ENCODE peak calls at places on chromosome 3, in nine cellular contexts. D is right cardiac atrium; R is stimulated activated CD4-positive, alpha-beta T cell treated with anti-CD3 and anti-CD28 coated beads, Interleukin-1b, Interleukin-23, amount 100 ng/mL, for 24 hours; I is stimulated activated CD8-positive, alpha-beta memory T cell treated with anti-CD3 and anti-CD28 coated beads, Interleukin-4, amount 100 ng/mL, for 24 hours; O is WERI-Rb-1; S is T follicular helper cell; L is HuH-7.5; B is HS-5; K is C1 segment of cervical spinal cord. W is an unnamed sample.
A peak's percentile ranks its signal among the peaks of the same experiment; 100 is the strongest.

GRCh38 chr3:3015472-3016089 is 94.6 kb downstream of the IL5RA start:
- DNase-seq in K (no peak), R (no peak), O (no peak), B (no peak), L (peak; percentile 39), D (no peak), S (no peak), I (no peak), W (no peak)

GRCh38 chr3:149180057-149180573 is 41.5 kb downstream of the CP start:
- DNase-seq in O (no peak), D (peak; percentile 79), B (peak; percentile 100), K (no peak), R (no peak), L (peak; percentile 12), S (no peak), I (no peak), W (no peak)

GRCh38 chr3:56855856-56856538 is 54.2 kb upstream of the ARHGEF3 start:
- DNase-seq in D (peak; percentile 77), I (peak; percentile 2), K (no peak), R (no peak), B (no peak), S (no peak), L (no peak), O (peak; percentile 59), W (peak; percentile 12)

GRCh38 chr3:197021231-197021630 is 8.4 kb downstream of the MELTF start:
- DNase-seq in L (no peak), I (no peak), D (no peak), B (no peak), R (no peak), K (no peak), S (no peak), O (no peak), W (no peak)

GRCh38 chr3:175150812-175151411 is 291.8 kb downstream of the NAALADL2 start:
- DNase-seq in D (no peak), O (no peak), L (no peak), K (no peak), I (no peak), S (no peak), R (no peak), B (no peak), W (no peak)

GRCh38 chr3:46098319-46098761 is 71.1 kb upstream of the XCR1 start:
- DNase-seq in K (no peak), O (no peak), R (no peak), I (no peak), S (no peak), B (no peak), D (peak; percentile 70), L (no peak), W (no peak)

GRCh38 chr3:59663076-59663850 is 613.4 kb upstream of the CFAP20DC start:
- DNase-seq in I (no peak), D (no peak), L (no peak), K (no peak), B (no peak), S (no peak), O (no peak), R (no peak), W (no peak)

GRCh38 chr3:58492385-58492970 is 582 bp downstream of the KCTD6 start:
- DNase-seq in B (no peak), R (no peak), L (no peak), D (no peak), S (peak; percentile 13), O (no peak), I (no peak), K (no peak), W (no peak)

GRCh38 chr3:30751610-30752299 is 142.7 kb downstream of the GADL1 start:
- DNase-seq in L (no peak), B (no peak), I (peak; percentile 48), K (no peak), S (peak; percentile 21), R (peak; percentile 20), D (peak; percentile 69), O (peak; percentile 54), W (peak; percentile 25)

GRCh38 chr3:124227150-124227630 is 235.3 kb upstream of the ROPN1 start:
- DNase-seq in S (no peak), O (no peak), L (no peak), R (no peak), B (no peak), D (no peak), K (no peak), I (no peak), W (no peak)

GRCh38 chr3:161409069-161409468 is 37.8 kb upstream of the SPTSSB start:
- DNase-seq in B (no peak), I (no peak), S (no peak), D (no peak), R (peak; percentile 4), L (no peak), O (no peak), K (no peak), W (no peak)

GRCh38 chr3:104360038-104360437 is 1006.7 kb upstream of the ALCAM start:
- DNase-seq in D (no peak), K (no peak), L (no peak), O (no peak), R (no peak), S (no peak), B (no peak), I (no peak), W (no peak)

GRCh38 chr3:141056716-141057115 is 5.6 kb downstream of the SPSB4 start:
- DNase-seq in O (peak; percentile 85), R (no peak), S (no peak), D (no peak), L (no peak), B (no peak), K (no peak), I (no peak), W (no peak)

GRCh38 chr3:46284981-46285683 is 42.9 kb downstream of the CCR3 start:
- DNase-seq in B (no peak), S (no peak), K (no peak), O (no peak), I (no peak), D (peak; percentile 62), R (no peak), L (no peak), W (no peak)

GRCh38 chr3:10205461-10206165 is 40.9 kb downstream of the IRAK2 start:
- DNase-seq in L (no peak), O (no peak), R (no peak), D (no peak), I (no peak), B (peak; percentile 95), S (no peak), K (no peak), W (no peak)

GRCh38 chr3:126895178-126896066 is 87.5 kb upstream of the PLXNA1 start:
- DNase-seq in I (no peak), K (no peak), O (no peak), L (peak; percentile 53), D (no peak), R (no peak), B (no peak), S (no peak), W (no peak)

GRCh38 chr3:59733041-59733809 is 683.4 kb upstream of the CFAP20DC start:
- DNase-seq in S (no peak), K (no peak), R (no peak), B (no peak), L (no peak), O (no peak), I (no peak), D (no peak), W (no peak)

GRCh38 chr3:64321747-64322146 is 96.5 kb upstream of the PRICKLE2 start:
- DNase-seq in O (no peak), K (no peak), I (no peak), D (no peak), B (peak; percentile 69), L (no peak), R (no peak), S (no peak), W (no peak)

GRCh38 chr3:100063929-100064461 is 50.3 kb downstream of the FILIP1L start:
- DNase-seq in D (no peak), R (no peak), I (no peak), K (no peak), B (no peak), L (no peak), O (no peak), S (no peak), W (no peak)